ENCODE peak calls at places on chromosomes 6 and 20, in four cellular contexts. U, O, X and V are unnamed samples.

GRCh38 chr6:37168809-37169457 is 1.0 kb upstream of the PIM1 start:
- DNase-seq in U (no peak), O (no peak), X (peak), V (no peak)

GRCh38 chr6:160065200-160065599 is 56.4 kb upstream of the SLC22A1 start:
- DNase-seq in U (no peak), O (no peak), X (no peak), V (no peak)

GRCh38 chr6:37783831-37784584 is 35.5 kb upstream of the ZFAND3 start:
- DNase-seq in U (no peak), O (peak), X (no peak), V (no peak)

GRCh38 chr6:5547571-5547970 is 286.3 kb downstream of the FARS2 start:
- DNase-seq in U (no peak), O (no peak), X (no peak), V (no peak)

GRCh38 chr6:53250137-53250760 is 98.5 kb downstream of the ELOVL5 start:
- DNase-seq in U (no peak), O (no peak), X (no peak), V (no peak)

GRCh38 chr20:51190783-51191180 is 167.9 kb upstream of the KCNG1 start:
- DNase-seq in U (no peak), O (no peak), X (no peak), V (no peak)

GRCh38 chr6:144728804-144729203 is 443.7 kb downstream of the UTRN start:
- DNase-seq in U (no peak), O (no peak), X (no peak), V (no peak)

GRCh38 chr20:22836211-22836610 is 198.9 kb upstream of the SSTR4 start:
- DNase-seq in U (no peak), O (no peak), X (no peak), V (no peak)

GRCh38 chr6:37099442-37099841 is 70.5 kb upstream of the PIM1 start:
- DNase-seq in U (no peak), O (no peak), X (no peak), V (peak)

GRCh38 chr6:26311012-26311384 is 54.0 kb upstream of the BTN3A2 start:
- DNase-seq in U (no peak), O (peak), X (no peak), V (peak)

GRCh38 chr20:50464026-50464724 is 46.0 kb upstream of the PTPN1 start:
- DNase-seq in U (no peak), O (peak), X (peak), V (peak)

GRCh38 chr6:66376021-66376420 is 669.0 kb upstream of the EYS start:
- DNase-seq in U (no peak), O (no peak), X (no peak), V (no peak)

GRCh38 chr20:44483112-44483511 is 7.4 kb downstream of the TTPAL start:
- DNase-seq in U (no peak), O (no peak), X (no peak), V (no peak)

GRCh38 chr6:74343804-74344203 is 647.8 kb downstream of the CD109 start:
- DNase-seq in U (peak), O (no peak), X (no peak), V (peak)

GRCh38 chr6:15936503-15936902 is 192.4 kb upstream of the MYLIP start:
- DNase-seq in U (no peak), O (no peak), X (peak), V (no peak)

GRCh38 chr6:91278416-91278815 is 691.5 kb upstream of the MAP3K7 start:
- DNase-seq in U (no peak), O (no peak), X (no peak), V (no peak)

GRCh38 chr6:122645256-122645655 is 35.1 kb downstream of the PKIB start:
- DNase-seq in U (no peak), O (no peak), X (no peak), V (no peak)

GRCh38 chr20:33477386-33478234 is 12.3 kb upstream of the CBFA2T2 start:
- DNase-seq in U (no peak), O (no peak), X (no peak), V (no peak)

GRCh38 chr20:47645632-47646031 is 139.6 kb downstream of the SULF2 start:
- DNase-seq in U (no peak), O (no peak), X (no peak), V (no peak)

GRCh38 chr6:104134876-104135275 is 724.8 kb downstream of the HACE1 start:
- DNase-seq in U (no peak), O (no peak), X (no peak), V (no peak)

GRCh38 chr6:11911535-11911934 is 100.6 kb upstream of the HIVEP1 start:
- DNase-seq in U (no peak), O (no peak), X (no peak), V (no peak)

GRCh38 chr6:113414511-113414910 is 442.6 kb upstream of the MARCKS start:
- DNase-seq in U (peak), O (no peak), X (no peak), V (peak)

GRCh38 chr6:13011612-13012146 is 295.1 kb downstream of the PHACTR1 start:
- DNase-seq in U (no peak), O (no peak), X (no peak), V (peak)

GRCh38 chr20:52493177-52493711 is 301.7 kb upstream of the ZFP64 start:
- DNase-seq in U (no peak), O (no peak), X (no peak), V (no peak)

GRCh38 chr6:25302156-25302555 is 23.0 kb downstream of the CARMIL1 start:
- DNase-seq in U (no peak), O (no peak), X (no peak), V (no peak)

GRCh38 chr6:140276133-140276532 is 901.7 kb upstream of the CITED2 start:
- DNase-seq in U (no peak), O (no peak), X (no peak), V (no peak)

GRCh38 chr6:41917528-41917927 is 3.4 kb downstream of the MED20 start:
- DNase-seq in U (peak), O (no peak), X (no peak), V (no peak)

GRCh38 chr6:158769228-158769627 is 49.9 kb downstream of the EZR start:
- DNase-seq in U (no peak), O (no peak), X (no peak), V (no peak)

GRCh38 chr20:1489764-1490436 is 1.3 kb downstream of the SIRPB2 start:
- DNase-seq in U (peak), O (no peak), X (no peak), V (no peak)

GRCh38 chr20:44501448-44501847 is 20.4 kb downstream of the SERINC3 start:
- DNase-seq in U (no peak), O (no peak), X (no peak), V (no peak)

GRCh38 chr20:20018366-20018765 is 1.2 kb downstream of the NAA20 start:
- DNase-seq in U (no peak), O (no peak), X (no peak), V (no peak)

GRCh38 chr6:158283304-158284005 is 28.8 kb upstream of the TULP4 start:
- DNase-seq in U (no peak), O (no peak), X (no peak), V (no peak)

DNA sequence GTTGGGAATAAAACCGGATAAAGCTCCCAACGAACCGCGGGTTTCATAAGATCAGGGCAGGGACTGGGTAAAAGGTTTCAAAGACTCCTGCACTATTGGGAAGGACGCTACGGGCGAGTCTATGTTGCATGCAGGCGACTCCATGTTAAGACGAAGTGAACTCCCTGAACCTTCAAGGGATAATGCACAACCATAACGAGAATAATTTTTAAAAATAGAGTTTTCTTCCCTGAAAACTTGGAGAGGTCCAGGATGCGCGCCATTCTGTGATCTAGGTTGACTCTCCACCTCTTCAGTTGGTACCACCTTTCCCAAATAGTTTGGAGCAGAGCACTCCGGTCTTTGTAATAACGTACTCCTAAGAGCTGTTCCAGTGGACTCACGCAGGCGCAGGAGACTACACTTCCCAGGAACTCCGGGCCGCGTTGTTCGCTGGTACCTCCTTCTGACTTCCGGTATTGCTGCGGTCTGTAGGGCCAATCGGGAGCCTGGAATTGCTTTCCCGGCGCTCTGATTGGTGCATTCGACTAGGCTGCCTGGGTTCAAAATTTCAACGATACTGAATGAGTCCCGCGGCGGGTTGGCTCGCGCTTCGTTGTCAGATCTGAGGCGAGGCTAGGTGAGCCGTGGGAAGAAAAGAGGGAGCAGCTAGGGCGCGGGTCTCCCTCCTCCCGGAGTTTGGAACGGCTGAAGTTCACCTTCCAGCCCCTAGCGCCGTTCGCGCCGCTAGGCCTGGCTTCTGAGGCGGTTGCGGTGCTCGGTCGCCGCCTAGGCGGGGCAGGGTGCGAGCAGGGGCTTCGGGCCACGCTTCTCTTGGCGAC is at the start of gene TPX2:
- DNase-seq in U (peak), O (peak), X (peak), V (peak)
- TF ChIP-seq POLR2A in U (peak), O (peak), X (peak), V (peak)

DNA sequence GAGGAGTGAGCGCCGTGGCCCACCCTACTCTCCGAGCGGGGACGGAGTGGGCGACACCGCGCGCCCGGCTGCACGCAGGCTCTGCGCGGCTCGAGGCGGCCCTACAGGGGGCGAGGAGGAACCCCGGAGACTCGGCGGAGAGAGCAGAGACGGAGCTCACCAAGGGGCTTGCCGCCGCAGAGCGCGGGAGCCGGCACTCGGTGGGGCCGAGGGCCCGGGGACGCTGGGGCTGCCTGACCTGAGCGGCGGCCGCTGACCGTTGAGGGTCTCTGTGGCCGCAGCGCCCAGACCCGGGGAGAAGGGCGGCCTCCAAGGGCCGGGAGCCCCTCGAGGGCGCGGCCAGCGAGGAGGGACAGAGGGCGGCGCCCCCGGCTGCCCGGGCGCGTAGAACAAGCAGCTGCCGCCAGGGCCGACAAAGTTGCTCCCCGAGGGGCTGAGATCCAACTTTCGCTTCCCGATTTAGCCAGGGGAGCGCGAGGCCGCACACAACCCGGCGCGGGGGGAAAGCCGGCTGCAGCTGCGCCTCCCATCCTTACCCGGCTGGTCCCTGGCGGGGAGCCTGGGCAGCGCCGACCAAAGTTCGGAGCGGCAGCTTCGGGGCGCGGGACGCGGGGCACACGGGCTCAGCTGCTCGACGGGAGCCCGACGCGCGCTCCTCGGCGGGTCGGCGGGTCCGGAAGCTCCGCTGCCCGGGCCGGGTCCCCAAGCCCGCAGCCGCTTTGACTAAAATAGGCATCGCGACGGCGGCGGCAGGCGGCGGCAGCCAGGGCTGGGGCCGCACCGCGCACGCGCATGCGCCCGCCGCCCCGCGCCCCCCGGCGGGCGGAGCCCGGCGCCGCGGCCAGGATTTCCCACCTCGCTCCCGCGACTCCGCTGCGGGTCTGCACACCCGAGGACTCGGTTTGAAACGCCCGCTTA is 43.1 kb downstream of the POPDC3 start:
- DNase-seq in U (no peak), O (peak), X (peak), V (no peak)
- TF ChIP-seq FOSL1 in U (no peak), O (no peak), X (no peak), V (no peak)

GRCh38 chr20:41344477-41344876 is 3.9 kb downstream of the LPIN3 start:
- DNase-seq in U (no peak), O (no peak), X (no peak), V (no peak)
- TF ChIP-seq POLR2A in U (no peak), O (no peak), X (no peak), V (no peak)

DNA sequence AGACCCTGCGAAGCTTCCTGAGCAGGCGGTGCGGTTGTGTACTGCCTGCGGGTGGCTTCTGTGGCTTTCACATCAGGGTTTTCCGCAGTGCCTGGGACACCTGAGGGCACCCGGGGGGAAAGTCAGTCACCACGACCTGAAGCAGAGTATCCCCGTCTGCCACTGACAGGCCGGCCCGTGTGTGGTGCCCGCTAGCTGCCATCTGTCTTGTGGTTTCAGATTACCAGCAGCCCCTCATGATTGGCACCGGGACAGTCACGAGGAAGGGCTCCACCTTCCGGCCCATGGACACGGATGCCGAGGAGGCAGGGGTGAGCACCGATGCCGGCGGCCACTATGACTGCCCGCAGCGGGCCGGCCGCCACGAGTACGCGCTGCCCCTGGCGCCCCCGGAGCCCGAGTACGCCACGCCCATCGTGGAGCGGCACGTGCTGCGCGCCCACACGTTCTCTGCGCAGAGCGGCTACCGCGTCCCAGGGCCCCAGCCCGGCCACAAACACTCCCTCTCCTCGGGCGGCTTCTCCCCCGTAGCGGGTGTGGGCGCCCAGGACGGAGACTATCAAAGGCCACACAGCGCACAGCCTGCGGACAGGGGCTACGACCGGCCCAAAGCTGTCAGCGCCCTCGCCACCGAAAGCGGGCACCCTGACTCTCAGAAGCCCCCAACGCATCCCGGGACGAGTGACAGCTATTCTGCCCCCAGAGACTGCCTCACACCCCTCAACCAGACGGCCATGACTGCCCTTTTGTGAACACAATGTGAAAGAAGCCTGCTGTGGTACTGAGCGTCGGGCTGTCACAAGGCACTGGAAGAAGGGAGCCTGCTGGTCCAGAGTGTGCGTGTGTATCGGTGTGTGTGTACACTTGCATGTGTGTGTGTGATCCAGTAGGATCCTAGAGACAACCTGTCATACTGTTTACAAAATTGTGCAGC is 54.4 kb downstream of the GOPC start:
- DNase-seq in U (no peak), O (no peak), X (no peak), V (no peak)
- TF ChIP-seq FOSL1 in U (no peak), O (no peak), X (no peak), V (no peak)

GRCh38 chr6:32830936-32831335 is 7.6 kb downstream of the TAP2 start:
- DNase-seq in U (no peak), O (no peak), X (no peak), V (no peak)

GRCh38 chr6:32826996-32827395 is 10.2 kb upstream of the HLA-DOB start:
- DNase-seq in U (no peak), O (no peak), X (no peak), V (no peak)

GRCh38 chr6:32830017-32830416 is 8.5 kb downstream of the TAP2 start:
- DNase-seq in U (no peak), O (no peak), X (no peak), V (no peak)

GRCh38 chr6:32832535-32832934 is 6.0 kb downstream of the TAP2 start:
- DNase-seq in U (no peak), O (no peak), X (no peak), V (no peak)

GRCh38 chr6:32829495-32829894 is 9.0 kb downstream of the TAP2 start:
- DNase-seq in U (no peak), O (no peak), X (no peak), V (no peak)
- TF ChIP-seq POLR2A in U (no peak), O (no peak), X (no peak), V (no peak)

GRCh38 chr6:99121748-99122147 is 174.0 kb upstream of the FBXL4 start:
- DNase-seq in U (no peak), O (no peak), X (no peak), V (no peak)

GRCh38 chr6:99114769-99115406 is 167.1 kb upstream of the FBXL4 start:
- DNase-seq in U (no peak), O (no peak), X (no peak), V (peak)

DNA sequence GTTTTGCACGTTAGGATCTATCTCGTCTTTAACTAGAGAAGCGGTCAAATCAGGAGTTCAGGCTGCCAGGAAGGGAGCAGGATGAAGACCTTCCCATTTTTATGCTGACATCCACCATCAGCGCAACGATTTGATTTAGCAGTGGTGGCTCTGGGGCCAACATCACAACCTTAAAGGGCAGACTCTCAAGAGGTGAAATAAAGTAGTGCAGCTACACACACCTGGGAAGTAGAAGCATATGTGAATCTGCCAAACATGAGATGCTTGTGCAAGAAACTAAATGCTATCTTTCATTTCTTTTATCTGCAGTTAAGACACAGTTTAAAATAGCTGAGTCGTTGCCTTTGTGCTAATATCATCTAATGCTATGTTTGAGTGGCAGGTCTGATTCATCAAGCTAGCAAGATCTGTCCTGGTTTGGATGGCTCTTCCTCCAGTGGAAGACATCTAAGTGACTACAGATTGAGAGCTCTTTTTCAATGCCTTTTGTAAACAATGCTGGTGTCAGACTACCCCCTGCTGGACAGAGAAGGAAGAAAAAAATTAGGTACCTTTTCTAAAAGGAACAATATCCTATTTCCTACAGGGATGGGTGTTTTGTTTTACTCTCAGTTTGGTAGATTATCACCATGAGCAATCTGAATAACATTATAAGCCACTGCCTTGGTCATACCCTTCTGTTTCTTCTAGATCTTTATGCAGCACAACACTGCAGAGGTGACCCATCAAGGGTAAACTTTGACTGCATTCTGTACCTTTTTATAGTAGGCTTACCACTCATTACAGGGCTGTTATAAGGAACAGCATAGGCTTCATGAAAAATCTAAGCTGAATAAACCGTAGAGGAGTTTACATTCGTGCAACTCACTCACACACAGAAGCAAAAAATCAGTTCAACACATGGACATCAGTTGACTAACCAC is 171.6 kb upstream of the FBXL4 start:
- DNase-seq in U (peak), O (no peak), X (peak), V (peak)
- TF ChIP-seq FOSL1 in U (no peak), O (no peak), X (no peak), V (no peak)

GRCh38 chr20:63977392-63978276 is 1.8 kb downstream of the SAMD10 start:
- DNase-seq in U (no peak), O (no peak), X (peak), V (peak)
- TF ChIP-seq POLR2A in U (no peak), O (no peak), X (no peak), V (no peak)